ENCODE peak calls at places on chromosomes 12 and 14, in four cellular contexts. J is fibroblast of lung, Z is A549, S is sigmoid colon. V is an unnamed sample. For H3K9me3, the result is how much of the 10 kb centered on the place peaks cover.

GRCh38 chr12:17588968-17589367 is 501.0 kb downstream of the RERGL start:
- DNase-seq in S (no peak), J (peak), Z (peak), V (no peak)

GRCh38 chr12:1837541-1838206 is 17.3 kb downstream of the LRTM2 start:
- DNase-seq in S (peak), Z (peak), J (peak), V (no peak)

GRCh38 chr14:68143341-68143807 is 323.8 kb downstream of the RAD51B start:
- DNase-seq in J (peak), S (peak), Z (peak), V (no peak)

GRCh38 chr12:89069431-89069830 is 282.9 kb downstream of the DUSP6 start:
- DNase-seq in S (no peak), Z (no peak), J (peak), V (no peak)

GRCh38 chr14:42378274-42378673 is 771.6 kb downstream of the LRFN5 start:
- DNase-seq in Z (peak), J (no peak), S (no peak), V (no peak)

GRCh38 chr12:94488449-94488848 is 28.8 kb upstream of the CEP83 start:
- DNase-seq in S (no peak), J (no peak), Z (no peak), V (no peak)

GRCh38 chr12:56105503-56105902 is 1.1 kb downstream of the PA2G4 start:
- DNase-seq in S (no peak), Z (no peak), J (no peak), V (no peak)

GRCh38 chr12:3127832-3128231 is 50.7 kb downstream of the TSPAN9 start:
- DNase-seq in Z (no peak), J (peak), S (no peak), V (no peak)

GRCh38 chr14:31420013-31420318 is 384 bp downstream of the HEATR5A start:
- DNase-seq in S (peak), J (no peak), Z (peak), V (peak)

GRCh38 chr12:88243886-88244491 is 101.9 kb downstream of the TMTC3 start:
- DNase-seq in J (peak), Z (no peak), S (no peak), V (no peak)

GRCh38 chr12:85569261-85569660 is 266.9 kb downstream of the RASSF9 start:
- DNase-seq in S (no peak), J (no peak), Z (no peak), V (no peak)

GRCh38 chr12:98530068-98530467 is 14.7 kb downstream of the TMPO start:
- DNase-seq in S (no peak), Z (no peak), J (no peak), V (no peak)

GRCh38 chr12:4974217-4974616 is 64.5 kb downstream of the KCNA1 start:
- DNase-seq in S (no peak), J (no peak), Z (no peak), V (no peak)

GRCh38 chr12:12441891-12442461 is 85.1 kb downstream of the BORCS5 start:
- DNase-seq in Z (no peak), S (no peak), J (peak), V (peak)

GRCh38 chr14:91570021-91570420 is 59.9 kb upstream of the PPP4R3A start:
- DNase-seq in S (no peak), Z (no peak), J (no peak), V (no peak)

GRCh38 chr12:10094648-10095047 is 4.1 kb downstream of the CLEC1A start:
- DNase-seq in J (no peak), Z (no peak), S (no peak), V (no peak)

GRCh38 chr12:3336606-3337311 is 154.2 kb upstream of the PRMT8 start:
- DNase-seq in J (peak), S (peak), Z (no peak), V (no peak)

GRCh38 chr12:68336754-68337343 is 4.7 kb upstream of the MDM1 start:
- DNase-seq in Z (peak), J (no peak), S (peak), V (no peak)

GRCh38 chr14:100065942-100066574 is 836 bp downstream of the EVL start:
- DNase-seq in Z (no peak), S (no peak), J (no peak), V (peak)

GRCh38 chr12:55955800-55956508 is 9.9 kb downstream of the PMEL start:
- DNase-seq in J (peak), S (no peak), Z (peak), V (peak)

GRCh38 chr12:6333566-6333965 is 8.3 kb downstream of the TNFRSF1A start:
- DNase-seq in J (peak), S (no peak), Z (no peak), V (no peak)

GRCh38 chr12:26524862-26525465 is 308.0 kb downstream of the ITPR2 start:
- DNase-seq in J (peak), Z (peak), S (no peak), V (no peak)

GRCh38 chr12:125387206-125387605 is 322.0 kb downstream of the AACS start:
- DNase-seq in Z (no peak), J (no peak), S (no peak), V (no peak)

GRCh38 chr14:61296707-61297502 is 15.8 kb upstream of the TMEM30B start:
- DNase-seq in S (no peak), J (peak), Z (peak), V (no peak)

GRCh38 chr14:74571441-74571841 is 40.6 kb downstream of the LTBP2 start:
- DNase-seq in S (no peak), Z (no peak), J (peak), V (no peak)

GRCh38 chr14:50023671-50024490 is 92.5 kb downstream of the VCPKMT start:
- DNase-seq in S (peak), Z (peak), J (peak), V (no peak)

GRCh38 chr14:24441485-24441884 is 1.1 kb downstream of the SDR39U1 start:
- DNase-seq in J (no peak), S (no peak), Z (no peak), V (no peak)

GRCh38 chr12:60714141-60714900 is 1118.5 kb downstream of the SLC16A7 start:
- DNase-seq in S (no peak), Z (no peak), J (no peak), V (no peak)
- H3K9me3 ChIP-seq in S (under half), Z (under half), J (under half), V (under half)

GRCh38 chr12:22304341-22304740 is 30.2 kb downstream of the ST8SIA1 start:
- DNase-seq in Z (no peak), J (no peak), S (no peak), V (no peak)
- H3K9me3 ChIP-seq in Z (under half), J (under half), S (under half), V (under half)

DNA sequence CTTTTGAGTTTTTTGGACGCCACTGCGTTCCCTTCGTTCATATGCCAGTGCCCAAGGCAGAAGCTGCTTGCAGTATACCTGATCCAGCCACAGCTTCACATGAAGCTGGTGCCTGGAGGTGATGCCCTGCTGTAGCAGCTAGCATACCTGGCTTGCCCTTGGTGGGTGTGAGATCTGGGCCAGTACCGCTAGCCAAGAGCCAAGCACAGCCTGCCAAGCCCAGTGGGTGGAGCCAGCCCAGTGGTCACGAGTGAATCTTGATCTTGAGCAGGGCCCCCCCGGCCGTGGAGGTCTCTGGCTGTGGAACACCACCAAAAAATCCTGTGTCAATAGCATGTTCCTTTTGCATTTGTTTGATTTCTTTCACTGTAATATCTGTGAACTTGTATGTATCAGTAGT is 7.3 kb upstream of the M6PR start:
- DNase-seq in S (no peak), J (no peak), Z (no peak), V (no peak)
- H3K9me3 ChIP-seq in S (under half), J (under half), Z (under half), V (under half)

DNA sequence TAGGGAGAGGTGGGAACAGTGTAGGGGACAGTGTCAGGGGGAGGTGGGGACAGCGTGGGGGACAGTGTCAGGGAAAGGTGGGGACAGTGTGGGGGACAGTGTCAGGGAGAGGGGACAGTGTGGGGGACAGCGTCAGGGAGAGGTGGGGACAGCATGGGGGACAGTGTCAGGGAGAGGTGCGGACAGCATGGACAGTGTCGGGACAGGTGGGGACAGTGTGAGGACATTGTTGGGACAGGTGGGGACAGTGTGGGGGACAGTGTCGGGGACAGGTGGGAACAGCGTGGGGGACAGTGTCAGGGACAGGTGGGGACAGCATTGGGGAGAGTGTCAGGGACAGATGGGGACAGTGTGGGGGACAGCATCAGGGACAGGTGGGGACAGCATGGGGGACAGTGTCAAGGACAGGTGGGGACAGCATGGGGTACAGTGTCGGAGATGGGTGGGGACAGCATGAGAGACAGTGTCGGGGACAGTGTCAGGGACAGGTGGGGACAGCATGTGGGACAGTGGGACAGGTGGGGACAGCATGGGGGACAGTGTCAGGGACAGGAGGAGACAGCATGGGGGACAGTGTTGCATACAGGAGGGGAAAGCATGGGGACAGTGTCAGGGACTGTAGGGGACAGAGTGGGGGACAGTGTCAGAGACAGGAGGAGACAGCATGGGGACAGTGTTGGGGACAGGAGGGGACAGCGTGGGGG is 139.0 kb downstream of the TMEM121 start:
- DNase-seq in Z (no peak), J (no peak), S (no peak), V (no peak)
- H3K9me3 ChIP-seq in Z (under half), J (under half), S (under half), V (under half)

DNA sequence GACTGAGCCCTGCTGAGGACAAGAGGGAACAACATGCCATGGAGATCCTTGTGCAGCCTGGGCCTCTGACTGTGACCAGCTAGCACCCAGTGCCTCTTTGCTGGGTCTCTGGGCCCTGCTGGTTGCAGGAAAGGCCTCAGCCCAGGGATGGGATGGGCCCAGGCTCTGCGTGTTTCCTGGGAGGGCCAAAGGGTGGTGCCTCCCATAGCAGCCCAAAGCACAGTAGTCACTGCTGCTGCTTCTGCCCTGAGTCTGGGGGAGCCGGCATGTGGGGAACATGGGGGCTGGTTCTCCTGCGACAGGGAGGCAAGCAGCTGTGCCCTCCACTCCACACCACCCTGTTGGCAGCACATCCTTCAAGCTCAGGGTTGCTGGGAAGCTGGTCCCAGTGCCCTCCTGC is 18.5 kb downstream of the ANHX start:
- DNase-seq in S (no peak), Z (no peak), J (no peak), V (no peak)
- H3K9me3 ChIP-seq in S (under half), Z (half or more), J (under half), V (under half)